ENCODE peak calls at places on chromosomes 11 and 22, in nine cellular contexts. G is dorsolateral prefrontal cortex; T is NCI-H1930; W is EL; O is CD8-positive, alpha-beta memory T cell; J is kidney glomerular epithelial cell; C is pancreas; L is AG08395; D is PC-3. K is an unnamed sample.

GRCh38 chr11:119093951-119094815 is 7.5 kb downstream of the DPAGT1 start:
- DNase-seq in C (no peak), T (no peak), W (peak; percentile 40), O (peak; percentile 33), D (peak; percentile 39), L (peak; percentile 12), J (no peak), G (no peak), K (peak; percentile 50)

GRCh38 chr22:49197500-49197899 is 630.2 kb downstream of the BRD1 start:
- DNase-seq in C (no peak), G (no peak), T (no peak), L (no peak), J (no peak), O (no peak), W (no peak), D (no peak), K (no peak)

GRCh38 chr11:113373981-113374560 is 13.5 kb upstream of the ANKK1 start:
- DNase-seq in O (no peak), D (no peak), L (no peak), W (no peak), T (no peak), C (no peak), G (no peak), J (no peak), K (no peak)

GRCh38 chr11:22193348-22194051 is 615 bp downstream of the ANO5 start:
- DNase-seq in J (no peak), G (no peak), D (no peak), W (no peak), L (no peak), T (peak; percentile 42), O (no peak), C (peak; percentile 27), K (peak; percentile 43)

GRCh38 chr22:27413702-27414101 is 387.9 kb downstream of the MN1 start:
- DNase-seq in G (no peak), D (no peak), J (no peak), L (no peak), W (no peak), T (no peak), O (no peak), C (no peak), K (no peak)

GRCh38 chr11:110430267-110431211 is 791 bp downstream of the FDX1 start:
- DNase-seq in L (peak; percentile 27), C (peak; percentile 62), D (peak; percentile 30), O (no peak), W (peak; percentile 37), G (no peak), T (no peak), J (peak; percentile 46), K (no peak)

GRCh38 chr11:1234054-1234720 is 11.3 kb downstream of the MUC5B start:
- DNase-seq in L (no peak), J (no peak), D (no peak), O (no peak), G (no peak), C (no peak), T (no peak), W (no peak), K (peak; percentile 16)

GRCh38 chr22:42644422-42645340 is 4.3 kb upstream of the ATP5MGL start:
- DNase-seq in O (no peak), C (peak; percentile 51), J (no peak), L (peak; percentile 59), T (no peak), G (peak; percentile 44), D (no peak), W (peak; percentile 59), K (no peak)

GRCh38 chr11:7587712-7588111 is 73.9 kb downstream of the PPFIBP2 start:
- DNase-seq in T (no peak), G (no peak), O (no peak), W (no peak), J (no peak), D (no peak), C (no peak), L (no peak), K (no peak)

K was measured in glutamatergic neuron.